ENCODE peak calls at places on chromosomes 7 and 10, in ten cellular contexts. Z is psoas muscle, D is right atrium auricular region, M is breast epithelium, K is ovary, X is adrenal gland, S is GM23248, Y is small intestine, R is left ventricle myocardium inferior, F is heart left ventricle. I is an unnamed sample. For H3K4me1 and H3K27me3, the result is how much of the 10 kb centered on the place peaks cover.

GRCh38 chr7:23863209-23863798 is 153.3 kb downstream of the STK31 start:
- DNase-seq in R (no peak), X (no peak), D (no peak), Y (peak), F (no peak), Z (no peak), M (no peak), K (no peak), S (peak), I (no peak)

GRCh38 chr10:61733358-61733940 is 70.7 kb downstream of the CABCOCO1 start:
- DNase-seq in F (no peak), R (no peak), Y (peak), M (no peak), K (no peak), S (peak), Z (no peak), X (no peak), D (no peak), I (no peak)

GRCh38 chr7:138666385-138666784 is 34.8 kb downstream of the SVOPL start:
- DNase-seq in X (peak), R (no peak), S (no peak), F (no peak), K (no peak), M (no peak), D (no peak), Y (no peak), Z (no peak), I (no peak)

GRCh38 chr10:114471906-114472873 is 67.9 kb upstream of the AFAP1L2 start:
- DNase-seq in K (no peak), S (no peak), X (no peak), D (no peak), M (no peak), R (no peak), F (no peak), Y (peak), Z (no peak), I (no peak)

GRCh38 chr7:45921699-45922519 is 837 bp upstream of the IGFBP3 start:
- DNase-seq in Z (peak), X (peak), K (peak), D (peak), R (peak), F (peak), Y (peak), M (no peak), S (peak), I (no peak)

GRCh38 chr7:100951172-100951571 is 1.8 kb downstream of the MUC3A start:
- DNase-seq in D (no peak), X (no peak), F (no peak), M (no peak), S (no peak), Z (no peak), Y (no peak), K (no peak), R (no peak), I (no peak)

GRCh38 chr7:155412416-155413253 is 45.3 kb upstream of the EN2 start:
- DNase-seq in F (no peak), S (peak), Z (no peak), R (no peak), K (no peak), X (peak), D (no peak), Y (peak), M (no peak), I (peak)

GRCh38 chr7:151051108-151051507 is 2.8 kb downstream of the ASIC3 start:
- DNase-seq in Z (peak), S (peak), X (peak), R (peak), M (no peak), F (peak), D (no peak), Y (peak), K (peak), I (peak)

GRCh38 chr10:118272090-118272775 is 69.9 kb downstream of the FAM204A start:
- DNase-seq in R (no peak), X (peak), Y (peak), K (no peak), S (peak), F (no peak), M (no peak), Z (no peak), D (peak), I (no peak)

GRCh38 chr10:86711957-86712708 is 43.8 kb downstream of the LDB3 start:
- DNase-seq in R (no peak), K (peak), X (peak), M (peak), F (no peak), Y (no peak), S (no peak), Z (peak), D (peak), I (no peak)

GRCh38 chr10:62183442-62183841 is 85.2 kb downstream of the RTKN2 start:
- DNase-seq in M (no peak), R (no peak), F (no peak), S (no peak), X (no peak), Y (peak), D (no peak), Z (no peak), K (no peak), I (no peak)

GRCh38 chr7:31710171-31710570 is 23.2 kb downstream of the PPP1R17 start:
- DNase-seq in X (no peak), F (no peak), D (no peak), M (no peak), Z (no peak), R (no peak), S (no peak), Y (no peak), K (no peak), I (no peak)

GRCh38 chr7:104940023-104940710 is 73.8 kb upstream of the KMT2E start:
- DNase-seq in M (no peak), X (no peak), R (no peak), F (no peak), S (no peak), Y (no peak), Z (no peak), K (no peak), D (no peak), I (peak)

GRCh38 chr10:43398939-43399871 is 9.8 kb downstream of the HNRNPF start:
- DNase-seq in D (no peak), Y (peak), K (no peak), M (no peak), Z (no peak), X (no peak), R (no peak), F (no peak), S (peak), I (no peak)

GRCh38 chr10:82089327-82089726 is 214.3 kb downstream of the NRG3 start:
- DNase-seq in M (no peak), F (no peak), Z (no peak), Y (no peak), K (no peak), S (no peak), X (no peak), R (no peak), D (no peak), I (no peak)

GRCh38 chr10:93947055-93947454 is 46.7 kb upstream of the PLCE1 start:
- DNase-seq in K (peak), M (no peak), Y (no peak), Z (peak), D (peak), S (peak), R (peak), F (peak), X (peak), I (no peak)

DNA sequence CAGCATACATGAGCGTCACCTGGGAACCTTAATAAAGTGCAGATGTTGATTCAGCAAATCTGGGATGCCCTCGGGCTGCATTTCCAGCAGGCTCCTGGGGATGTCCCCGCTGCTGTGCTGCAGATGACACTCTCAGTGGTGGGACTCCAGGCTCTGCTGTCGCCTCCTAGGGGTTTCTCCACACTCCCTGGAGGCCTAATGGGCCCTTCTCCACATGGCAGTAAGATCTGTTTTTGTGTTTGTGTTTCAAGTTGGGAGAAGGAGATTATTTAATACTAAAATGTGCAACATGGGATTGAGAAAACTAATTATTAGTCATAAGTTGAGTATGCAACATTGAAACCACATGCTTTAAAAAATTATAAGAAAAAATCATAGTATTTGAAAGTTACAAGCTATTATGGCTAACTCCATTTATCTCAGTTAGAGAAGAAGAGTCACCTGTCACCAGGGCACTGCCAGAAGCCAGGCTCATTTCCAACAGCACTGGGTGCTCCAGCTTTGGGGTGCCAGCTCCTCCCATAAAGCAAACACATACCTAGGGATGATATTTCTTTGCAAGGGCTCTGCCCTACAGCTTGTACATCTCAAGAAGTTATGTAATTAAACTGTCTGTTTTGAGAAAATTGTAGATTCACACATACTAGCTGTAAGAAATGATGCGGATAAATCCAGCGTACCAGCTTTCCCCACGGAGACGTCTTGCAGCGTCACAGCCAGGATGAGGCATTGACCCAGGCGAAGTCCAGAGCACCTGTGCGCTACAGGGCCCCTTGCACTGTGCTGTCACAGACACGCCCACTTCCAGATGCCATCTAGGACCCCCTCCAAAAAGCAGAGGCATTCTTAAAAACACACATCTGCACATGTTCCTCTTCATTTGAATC is 106.4 kb downstream of the EGFR start:
- DNase-seq in X (no peak), M (no peak), S (peak), Z (peak), R (no peak), Y (no peak), K (no peak), F (no peak), D (no peak), I (no peak)
- H3K4me1 ChIP-seq in X (under half), M (under half), S (half or more), Z (half or more), R (half or more), Y (under half), K (under half), F (under half), D (under half), I (under half)

GRCh38 chr7:33043434-33043833 is 19.1 kb downstream of the NT5C3A start:
- DNase-seq in K (no peak), M (no peak), X (no peak), Y (no peak), Z (no peak), R (no peak), F (peak), S (no peak), D (no peak), I (no peak)

GRCh38 chr7:33040803-33041516 is 21.6 kb downstream of the NT5C3A start:
- DNase-seq in M (peak), F (no peak), S (peak), Z (no peak), X (peak), K (no peak), R (no peak), Y (peak), D (no peak), I (no peak)

GRCh38 chr7:33039257-33039904 is 23.2 kb downstream of the NT5C3A start:
- DNase-seq in Y (peak), M (no peak), K (no peak), S (peak), R (no peak), Z (no peak), X (no peak), F (no peak), D (no peak), I (no peak)

GRCh38 chr7:33039905-33040292 is 22.7 kb downstream of the NT5C3A start:
- DNase-seq in F (peak), D (no peak), X (no peak), K (no peak), Z (no peak), Y (no peak), R (no peak), S (peak), M (no peak), I (no peak)

DNA sequence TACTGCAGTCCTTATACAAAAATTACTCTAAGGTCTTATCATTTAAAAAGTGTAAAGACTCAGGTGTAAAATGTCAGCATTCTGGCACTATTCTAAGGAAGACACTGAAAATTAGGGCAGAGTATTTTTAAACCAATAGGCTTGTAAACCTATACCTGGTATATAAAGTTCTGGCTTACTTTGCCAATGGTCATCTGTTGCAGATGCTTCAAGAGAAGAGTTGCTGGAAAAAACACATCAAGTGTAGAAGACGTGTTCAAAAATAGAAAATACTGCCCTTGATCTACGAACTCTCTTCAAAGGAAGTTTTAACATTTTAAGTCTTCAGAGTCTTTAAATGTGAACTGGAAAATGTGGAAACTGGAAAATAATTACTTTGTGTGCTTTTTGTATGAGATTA is 23.9 kb downstream of the NT5C3A start:
- DNase-seq in M (no peak), X (no peak), Y (no peak), Z (no peak), D (no peak), S (peak), R (no peak), F (no peak), K (no peak), I (no peak)
- H3K4me3 ChIP-seq in M (no peak), X (no peak), Y (no peak), Z (peak), D (no peak), S (peak), R (peak), F (peak), K (no peak), I (no peak)

GRCh38 chr7:157788573-157788972 is 451.8 kb downstream of the DNAJB6 start:
- DNase-seq in D (no peak), X (no peak), K (no peak), Y (no peak), S (no peak), R (no peak), M (no peak), Z (no peak), F (no peak), I (no peak)

GRCh38 chr7:157789094-157789493 is 452.3 kb downstream of the DNAJB6 start:
- DNase-seq in K (no peak), R (no peak), D (no peak), M (no peak), X (no peak), S (no peak), Y (no peak), Z (no peak), F (no peak), I (no peak)

GRCh38 chr7:157785486-157786186 is 448.8 kb downstream of the DNAJB6 start:
- DNase-seq in K (no peak), Z (no peak), X (no peak), D (no peak), F (no peak), M (no peak), Y (no peak), R (no peak), S (no peak), I (no peak)

GRCh38 chr7:157786375-157787274 is 449.8 kb downstream of the DNAJB6 start:
- DNase-seq in F (no peak), Z (no peak), K (no peak), R (no peak), Y (no peak), M (no peak), S (no peak), D (no peak), X (no peak), I (no peak)

GRCh38 chr7:157787275-157787701 is 450.5 kb downstream of the DNAJB6 start:
- DNase-seq in D (no peak), Z (no peak), Y (no peak), K (no peak), R (no peak), S (no peak), F (no peak), X (no peak), M (no peak), I (peak)
- H3K27me3 ChIP-seq in D (under half), Z (under half), Y (under half), K (under half), R (under half), S (under half), F (under half), X (under half), M (under half), I (under half)

DNA sequence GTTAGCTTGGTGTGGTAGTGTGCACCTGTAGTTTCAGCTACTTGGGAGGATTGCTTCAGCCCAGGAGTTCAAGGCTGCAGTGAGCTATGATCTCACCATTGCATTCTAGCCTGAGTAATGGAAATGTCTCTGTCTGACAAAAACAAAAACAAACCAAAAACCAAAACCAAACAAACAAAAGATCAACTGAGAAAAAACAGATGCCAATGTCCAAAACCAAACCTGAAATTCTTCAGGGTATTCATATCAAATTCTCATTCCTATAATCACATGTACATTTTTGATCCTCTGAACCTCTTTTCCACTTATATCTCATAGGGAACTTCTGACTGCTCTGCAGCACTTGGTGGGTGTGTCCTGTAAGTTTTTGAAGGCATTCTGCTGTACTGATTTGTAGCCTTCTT is 87.0 kb downstream of the CDK6 start:
- DNase-seq in Z (no peak), F (no peak), K (no peak), S (peak), M (no peak), X (no peak), D (no peak), Y (no peak), R (no peak), I (no peak)
- H3K4me1 ChIP-seq in Z (under half), F (under half), K (under half), S (half or more), M (under half), X (under half), D (under half), Y (under half), R (under half), I (under half)

DNA sequence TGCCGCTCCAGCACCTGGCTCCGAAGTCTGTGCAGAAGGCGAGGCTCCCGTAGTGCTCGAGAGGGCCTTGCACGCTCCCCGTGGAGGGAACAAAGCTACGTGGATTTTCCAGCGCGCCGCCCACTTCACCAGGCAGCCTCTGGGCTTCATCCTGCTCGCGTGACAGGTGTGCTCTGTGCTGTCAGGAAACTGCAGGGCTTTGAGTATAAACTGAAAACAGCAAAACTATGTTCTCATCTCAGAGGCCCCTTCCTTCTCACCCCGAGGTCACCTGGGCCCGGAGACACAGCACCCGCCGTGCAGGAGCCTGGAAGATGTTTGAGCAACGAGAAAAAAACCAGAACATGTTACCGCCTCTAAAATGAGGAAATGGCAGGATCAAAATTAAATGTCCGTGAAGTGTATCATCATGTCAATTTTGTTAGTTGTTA is 17.6 kb upstream of the GPR146 start:
- DNase-seq in Z (peak), F (no peak), Y (no peak), M (no peak), K (no peak), X (no peak), R (no peak), S (no peak), D (no peak), I (no peak)
- H3K4me3 ChIP-seq in Z (no peak), F (no peak), Y (no peak), M (no peak), K (no peak), X (no peak), R (peak), S (no peak), D (no peak), I (peak)

DNA sequence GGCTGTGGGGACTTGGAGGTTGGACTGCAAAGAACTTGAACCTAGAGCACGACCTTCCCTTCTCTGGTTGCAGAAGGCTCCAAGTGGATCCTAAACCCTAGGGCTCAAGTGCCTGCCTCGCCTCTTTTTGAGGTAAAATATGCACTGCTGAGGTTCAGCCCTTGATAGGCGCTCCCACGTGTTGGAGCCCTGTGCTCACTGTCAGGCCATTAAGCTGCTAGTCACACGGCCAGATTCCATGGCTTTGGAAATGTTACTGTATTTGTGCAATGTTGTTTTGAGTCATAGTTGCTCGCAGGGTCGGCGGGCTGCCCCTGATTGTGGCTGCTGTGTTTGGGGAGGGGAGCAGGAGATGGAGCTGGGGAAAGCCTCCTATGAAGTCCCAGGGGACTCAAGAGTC is 39.8 kb upstream of the PCBD1 start:
- DNase-seq in D (no peak), X (no peak), K (no peak), R (no peak), Y (no peak), Z (no peak), F (no peak), M (no peak), S (peak), I (peak)
- H3K27me3 ChIP-seq in D (under half), X (under half), K (under half), R (under half), Y (under half), Z (under half), F (under half), M (under half), S (under half), I (under half)

DNA sequence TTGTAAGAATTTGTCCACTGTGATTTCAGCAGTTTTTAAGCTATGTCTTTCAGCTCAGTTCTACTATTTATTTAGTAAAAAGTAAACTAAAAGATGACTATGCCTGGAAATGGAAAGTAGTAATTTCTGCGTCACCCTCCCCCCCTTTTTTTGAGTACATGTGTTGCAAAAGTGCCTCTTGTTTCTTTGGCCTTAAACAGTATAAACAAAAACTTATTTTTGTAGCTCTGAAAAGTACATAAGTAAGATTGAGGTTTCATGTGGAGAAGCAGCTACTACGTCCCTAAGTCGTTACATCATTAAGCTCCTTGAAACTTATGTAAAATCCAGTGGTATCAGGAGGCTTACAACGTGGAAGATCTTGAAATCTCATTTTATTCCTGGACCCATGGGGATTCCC is 46.3 kb upstream of the HBP1 start:
- DNase-seq in K (no peak), M (no peak), Y (no peak), F (no peak), S (peak), Z (no peak), R (no peak), X (no peak), D (no peak), I (no peak)
- H3K4me1 ChIP-seq in K (under half), M (under half), Y (under half), F (under half), S (under half), Z (under half), R (under half), X (under half), D (under half), I (under half)

I was measured in left lung.